ENCODE peak calls at places on chromosome 7, in eight cellular contexts. Q, X, K, M, G, L, F and B are unnamed samples.

GRCh38 chr7:32952876-32953275 is 4.4 kb upstream of the FKBP9 start:
- DNase-seq in L (no peak), Q (no peak), F (no peak), X (no peak), M (no peak), G (no peak), K (no peak), B (no peak)

GRCh38 chr7:50662059-50662689 is 97.0 kb upstream of the DDC start:
- DNase-seq in Q (no peak), K (peak; percentile 47), F (peak; percentile 14), X (no peak), L (no peak), G (no peak), M (no peak), B (no peak)

GRCh38 chr7:39952791-39953190 is 2.7 kb downstream of the CDK13 start:
- DNase-seq in M (no peak), Q (no peak), G (no peak), L (no peak), F (no peak), X (no peak), K (no peak), B (no peak)

GRCh38 chr7:31811650-31812461 is 124.8 kb downstream of the PPP1R17 start:
- DNase-seq in F (peak; percentile 20), G (no peak), X (peak; percentile 42), L (peak; percentile 34), M (no peak), Q (no peak), K (no peak), B (no peak)

GRCh38 chr7:143321242-143321641 is 5.3 kb downstream of the CLCN1 start:
- DNase-seq in F (no peak), K (no peak), Q (no peak), G (no peak), M (no peak), X (no peak), L (no peak), B (no peak)

GRCh38 chr7:149670288-149670687 is 103.1 kb downstream of the ZNF467 start:
- DNase-seq in F (no peak), Q (no peak), L (peak; percentile 30), K (no peak), G (no peak), X (no peak), M (no peak), B (peak; percentile 13)

GRCh38 chr7:87530126-87530525 is 54.6 kb upstream of the ABCB4 start:
- DNase-seq in M (no peak), Q (no peak), G (no peak), F (no peak), K (no peak), L (no peak), X (no peak), B (no peak)

GRCh38 chr7:127383123-127383835 is 9.2 kb downstream of the ZNF800 start:
- DNase-seq in X (no peak), G (no peak), L (no peak), Q (peak; percentile 62), K (no peak), F (no peak), M (no peak), B (no peak)

GRCh38 chr7:155269766-155270585 is 27.7 kb upstream of the INSIG1 start:
- DNase-seq in X (no peak), G (peak; percentile 51), M (no peak), F (no peak), Q (no peak), L (no peak), K (no peak), B (no peak)

GRCh38 chr7:155506854-155507337 is 39.5 kb downstream of the CNPY1 start:
- DNase-seq in F (no peak), Q (no peak), M (no peak), X (no peak), L (no peak), G (no peak), K (no peak), B (no peak)

GRCh38 chr7:116535416-116535815 is 10.6 kb downstream of the CAV1 start:
- DNase-seq in K (no peak), L (no peak), Q (no peak), G (no peak), F (no peak), X (no peak), M (no peak), B (no peak)

GRCh38 chr7:18552943-18553584 is 57.5 kb downstream of the HDAC9 start:
- DNase-seq in L (no peak), Q (no peak), K (no peak), G (no peak), F (no peak), X (no peak), M (no peak), B (no peak)

GRCh38 chr7:133618970-133619369 is 366.1 kb downstream of the EXOC4 start:
- DNase-seq in M (no peak), K (no peak), F (no peak), Q (no peak), L (no peak), X (no peak), G (no peak), B (no peak)

GRCh38 chr7:27110163-27110976 is 7.9 kb upstream of the HOXA2 start:
- DNase-seq in Q (no peak), X (peak; percentile 53), L (no peak), G (no peak), M (no peak), F (no peak), K (no peak), B (no peak)

GRCh38 chr7:36686499-36686898 is 37.8 kb downstream of the AOAH start:
- DNase-seq in M (no peak), K (peak; percentile 39), F (no peak), Q (no peak), L (no peak), X (no peak), G (no peak), B (no peak)
- H3K4me3 ChIP-seq in M (no peak overlapping the region), K (no peak overlapping the region), F (no peak overlapping the region), Q (no peak overlapping the region), L (no peak overlapping the region), X (no peak overlapping the region), G (no peak overlapping the region), B (no peak overlapping the region)

GRCh38 chr7:12102527-12102926 is 108.6 kb upstream of the TMEM106B start:
- DNase-seq in M (no peak), F (no peak), X (no peak), G (no peak), L (no peak), K (no peak), Q (no peak), B (no peak)
- TF ChIP-seq CTCF in M (no peak), F (no peak), X (no peak), G (no peak), L (no peak), K (no peak), Q (no peak), B (no peak)

DNA sequence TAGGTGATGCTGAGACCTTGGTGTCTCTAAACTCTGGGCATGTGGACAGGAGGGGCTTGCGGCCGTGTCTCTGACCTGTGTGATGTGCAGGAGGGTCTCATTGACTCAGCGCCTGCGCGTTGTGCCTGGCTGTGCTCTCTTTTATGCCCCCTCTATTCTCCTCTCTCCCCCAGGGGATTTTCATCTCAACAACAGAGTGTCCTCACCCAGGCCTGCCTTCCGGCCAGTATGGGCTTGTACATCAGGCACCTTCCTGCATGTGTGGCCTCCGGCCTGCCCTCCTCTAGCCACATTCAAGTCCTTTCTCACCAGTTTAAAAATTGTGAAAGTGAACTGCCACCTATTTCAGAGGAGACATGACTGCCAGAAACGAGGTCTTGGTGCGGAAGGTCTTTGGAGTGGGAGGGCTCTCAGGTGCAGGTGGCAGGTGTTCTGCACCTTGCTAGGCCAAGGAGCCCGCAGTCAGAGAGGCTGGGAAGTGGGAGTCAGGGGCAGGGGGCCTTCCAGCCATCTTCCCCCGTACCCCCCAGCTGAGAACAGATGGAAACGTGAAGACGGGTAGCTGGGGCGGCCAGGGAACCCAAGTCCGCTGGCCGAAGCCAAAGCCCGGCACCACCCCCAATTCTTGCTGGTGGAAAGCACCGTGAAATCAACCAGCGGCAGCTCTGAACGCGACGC is 531 bp upstream of the INTS15 start:
- DNase-seq in Q (no peak), F (no peak), G (no peak), M (no peak), X (no peak), L (no peak), K (no peak), B (no peak)
- H3K4me3 ChIP-seq in Q (peak overlapping the region; percentile 98), F (peak overlapping the region; percentile 7), G (no peak overlapping the region), M (peak overlapping the region; percentile 87), X (peak overlapping the region; percentile 91), L (no peak overlapping the region), K (peak overlapping the region; percentile 31), B (peak overlapping the region; percentile 33)

DNA sequence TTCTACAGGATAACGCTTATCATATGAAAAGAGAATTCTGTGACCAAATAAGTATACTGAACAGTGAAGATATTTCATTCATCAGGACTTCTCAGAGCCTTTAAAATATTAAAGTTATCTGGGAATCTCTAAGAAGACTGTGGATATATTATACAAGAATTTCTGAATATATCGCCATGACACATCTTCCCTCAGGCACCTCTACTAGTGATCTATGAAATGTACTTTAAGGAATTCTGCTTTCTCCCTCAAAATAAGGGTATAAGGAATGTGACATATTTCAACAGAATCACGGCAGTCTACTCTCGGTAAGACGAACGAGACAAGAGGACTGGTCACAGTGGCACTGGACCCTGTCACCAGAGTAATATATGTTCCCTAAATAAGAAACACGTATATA is 504.2 kb upstream of the PHF14 start:
- DNase-seq in G (no peak), K (no peak), M (no peak), Q (no peak), L (no peak), F (no peak), X (no peak), B (no peak)
- TF ChIP-seq CTCF in G (no peak), K (no peak), M (no peak), Q (no peak), L (no peak), F (no peak), X (no peak), B (no peak)

GRCh38 chr7:43117842-43118241 is 5.4 kb downstream of the HECW1 start:
- DNase-seq in M (no peak), L (no peak), K (no peak), Q (no peak), G (no peak), F (no peak), X (no peak), B (no peak)

GRCh38 chr7:43117025-43117424 is 4.6 kb downstream of the HECW1 start:
- DNase-seq in L (no peak), K (no peak), Q (no peak), G (no peak), X (no peak), F (no peak), M (no peak), B (no peak)

GRCh38 chr7:43116451-43116850 is 4.0 kb downstream of the HECW1 start:
- DNase-seq in M (no peak), F (no peak), L (no peak), K (no peak), Q (no peak), G (no peak), X (no peak), B (no peak)

GRCh38 chr7:43123457-43123856 is 11.0 kb downstream of the HECW1 start:
- DNase-seq in X (no peak), L (no peak), M (no peak), Q (no peak), F (no peak), K (no peak), G (no peak), B (no peak)

GRCh38 chr7:43119371-43120069 is 7.1 kb downstream of the HECW1 start:
- DNase-seq in X (no peak), M (no peak), G (no peak), F (no peak), K (no peak), Q (no peak), L (peak; percentile 8), B (no peak)
- H3K4me3 ChIP-seq in X (no peak overlapping the region), M (no peak overlapping the region), G (no peak overlapping the region), F (no peak overlapping the region), K (no peak overlapping the region), Q (no peak overlapping the region), L (no peak overlapping the region), B (no peak overlapping the region)